ENCODE peak calls at places on chromosomes 5 and 9, in five cellular contexts. One of them, this sample, is unnamed.

GRCh38 chr5:68924490-68925145 is 169.2 kb upstream of the SLC30A5 start:
- DNase-seq in AG10803: peak; percentile 82
- DNase-seq in LNCaP clone FGC: no peak
- DNase-seq in stomach: no peak
- DNase-seq in kidney: no peak
- DNase-seq in this sample: no peak

GRCh38 chr9:120593955-120594277 is 13.9 kb upstream of the CDK5RAP2 start:
- DNase-seq in AG10803: no peak
- DNase-seq in LNCaP clone FGC: no peak
- DNase-seq in stomach: no peak
- DNase-seq in kidney: no peak
- DNase-seq in this sample: no peak

GRCh38 chr5:17379188-17379951 is 118.7 kb upstream of the TAF11L2 start:
- DNase-seq in AG10803: no peak
- DNase-seq in LNCaP clone FGC: no peak
- DNase-seq in stomach: no peak
- DNase-seq in kidney: no peak
- DNase-seq in this sample: no peak

GRCh38 chr9:137672907-137673791 is 54.3 kb downstream of the EHMT1 start:
- DNase-seq in AG10803: peak; percentile 78
- DNase-seq in LNCaP clone FGC: peak; percentile 64
- DNase-seq in stomach: peak; percentile 53
- DNase-seq in kidney: no peak
- DNase-seq in this sample: peak; percentile 32

GRCh38 chr5:173594061-173594460 is 22.4 kb downstream of the BOD1 start:
- DNase-seq in AG10803: no peak
- DNase-seq in LNCaP clone FGC: no peak
- DNase-seq in stomach: no peak
- DNase-seq in kidney: no peak
- DNase-seq in this sample: no peak

GRCh38 chr9:131530546-131530929 is 525 bp downstream of the UCK1 start:
- DNase-seq in AG10803: peak; percentile 15
- DNase-seq in LNCaP clone FGC: peak; percentile 15
- DNase-seq in stomach: peak; percentile 34
- DNase-seq in kidney: peak; percentile 87
- DNase-seq in this sample: no peak

GRCh38 chr5:150763023-150763793 is 4.4 kb upstream of the DCTN4 start:
- DNase-seq in AG10803: peak; percentile 81
- DNase-seq in LNCaP clone FGC: no peak
- DNase-seq in stomach: peak; percentile 47
- DNase-seq in kidney: peak; percentile 80
- DNase-seq in this sample: no peak

GRCh38 chr5:137415231-137415681 is 83.9 kb downstream of the SPOCK1 start:
- DNase-seq in AG10803: peak; percentile 81
- DNase-seq in LNCaP clone FGC: no peak
- DNase-seq in stomach: no peak
- DNase-seq in kidney: no peak
- DNase-seq in this sample: no peak

GRCh38 chr5:135245521-135246499 is 153.2 kb downstream of the MACROH2A1 start:
- DNase-seq in AG10803: peak; percentile 58
- DNase-seq in LNCaP clone FGC: no peak
- DNase-seq in stomach: peak; percentile 23
- DNase-seq in kidney: peak; percentile 36
- DNase-seq in this sample: no peak

GRCh38 chr5:142780871-142781270 is 10.7 kb downstream of the ARHGAP26 start:
- DNase-seq in AG10803: no peak
- DNase-seq in LNCaP clone FGC: no peak
- DNase-seq in stomach: no peak
- DNase-seq in kidney: no peak
- DNase-seq in this sample: no peak

GRCh38 chr5:31197183-31197582 is 3.7 kb downstream of the CDH6 start:
- DNase-seq in AG10803: no peak
- DNase-seq in LNCaP clone FGC: no peak
- DNase-seq in stomach: no peak
- DNase-seq in kidney: no peak
- DNase-seq in this sample: peak; percentile 65

GRCh38 chr5:173211284-173211683 is 23.7 kb downstream of the NKX2-5 start:
- DNase-seq in AG10803: no peak
- DNase-seq in LNCaP clone FGC: no peak
- DNase-seq in stomach: no peak
- DNase-seq in kidney: no peak
- DNase-seq in this sample: no peak

GRCh38 chr9:7033611-7034010 is 275.8 kb downstream of the KDM4C start:
- DNase-seq in AG10803: no peak
- DNase-seq in LNCaP clone FGC: no peak
- DNase-seq in stomach: no peak
- DNase-seq in kidney: no peak
- DNase-seq in this sample: no peak

GRCh38 chr5:150302301-150303069 is at the start of gene ARSI:
- DNase-seq in AG10803: peak; percentile 43
- DNase-seq in LNCaP clone FGC: no peak
- DNase-seq in stomach: no peak
- DNase-seq in kidney: peak; percentile 86
- DNase-seq in this sample: peak; percentile 55

GRCh38 chr5:94968507-94969095 is 316.3 kb downstream of the MCTP1 start:
- DNase-seq in AG10803: peak; percentile 69
- DNase-seq in LNCaP clone FGC: peak; percentile 66
- DNase-seq in stomach: no peak
- DNase-seq in kidney: no peak
- DNase-seq in this sample: peak; percentile 33

GRCh38 chr5:157241483-157241882 is 24.4 kb upstream of the CYFIP2 start:
- DNase-seq in AG10803: peak; percentile 48
- DNase-seq in LNCaP clone FGC: no peak
- DNase-seq in stomach: no peak
- DNase-seq in kidney: no peak
- DNase-seq in this sample: no peak

GRCh38 chr9:127833555-127833954 is 20.9 kb downstream of the ENG start:
- DNase-seq in AG10803: peak; percentile 72
- DNase-seq in LNCaP clone FGC: no peak
- DNase-seq in stomach: no peak
- DNase-seq in kidney: no peak
- DNase-seq in this sample: no peak

GRCh38 chr5:135153661-135154060 is 119.6 kb upstream of the PITX1 start:
- DNase-seq in AG10803: no peak
- DNase-seq in LNCaP clone FGC: no peak
- DNase-seq in stomach: no peak
- DNase-seq in kidney: no peak
- DNase-seq in this sample: no peak

GRCh38 chr5:66830636-66831035 is 234.4 kb downstream of the MAST4 start:
- DNase-seq in AG10803: no peak
- DNase-seq in LNCaP clone FGC: no peak
- DNase-seq in stomach: no peak
- DNase-seq in kidney: no peak
- DNase-seq in this sample: no peak

GRCh38 chr9:123866497-123866896 is 63.4 kb downstream of the DENND1A start:
- DNase-seq in AG10803: peak; percentile 42
- DNase-seq in LNCaP clone FGC: no peak
- DNase-seq in stomach: no peak
- DNase-seq in kidney: no peak
- DNase-seq in this sample: no peak
- H3K4me3 ChIP-seq in AG10803: no peak overlapping the region
- H3K4me3 ChIP-seq in LNCaP clone FGC: no peak overlapping the region
- H3K4me3 ChIP-seq in stomach: no peak overlapping the region
- H3K4me3 ChIP-seq in kidney: no peak overlapping the region
- H3K4me3 ChIP-seq in this sample: no peak overlapping the region

GRCh38 chr9:93128011-93128714 is 5.9 kb downstream of the NINJ1 start:
- DNase-seq in AG10803: no peak
- DNase-seq in LNCaP clone FGC: no peak
- DNase-seq in stomach: no peak
- DNase-seq in kidney: peak; percentile 60
- DNase-seq in this sample: no peak

GRCh38 chr9:93126151-93126781 is 7.8 kb downstream of the NINJ1 start:
- DNase-seq in AG10803: no peak
- DNase-seq in LNCaP clone FGC: no peak
- DNase-seq in stomach: no peak
- DNase-seq in kidney: peak; percentile 71
- DNase-seq in this sample: no peak

GRCh38 chr9:93128715-93129224 is 5.3 kb downstream of the NINJ1 start:
- DNase-seq in AG10803: no peak
- DNase-seq in LNCaP clone FGC: no peak
- DNase-seq in stomach: no peak
- DNase-seq in kidney: no peak
- DNase-seq in this sample: no peak

GRCh38 chr9:93126825-93127368 is 7.2 kb downstream of the NINJ1 start:
- DNase-seq in AG10803: no peak
- DNase-seq in LNCaP clone FGC: no peak
- DNase-seq in stomach: no peak
- DNase-seq in kidney: peak; percentile 90
- DNase-seq in this sample: no peak

DNA sequence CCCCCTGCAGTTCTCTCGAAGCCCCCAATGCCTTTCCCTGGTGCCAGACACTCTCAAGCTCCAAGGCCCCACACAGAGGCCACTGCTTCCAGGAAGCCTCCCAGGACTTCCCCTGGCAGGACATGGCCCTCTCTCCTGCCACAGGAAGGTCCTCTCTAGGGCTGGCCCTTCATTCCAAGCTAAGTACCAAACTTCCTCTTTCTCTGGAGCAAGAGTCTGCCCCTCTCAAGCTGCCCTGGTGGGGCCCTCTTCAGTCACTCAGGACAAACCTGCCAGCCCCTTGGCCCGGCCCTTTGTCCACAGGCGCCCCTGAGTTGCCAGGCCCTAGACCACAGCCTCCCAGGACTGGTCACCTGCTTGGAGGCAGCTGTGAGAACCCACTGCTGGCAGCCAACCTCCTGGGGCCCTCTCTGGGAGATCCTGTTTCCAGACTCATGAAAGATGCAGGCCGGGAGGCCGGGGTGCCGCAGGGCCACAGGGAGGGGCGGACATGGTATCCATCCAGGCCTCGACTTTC is 6.6 kb downstream of the NINJ1 start:
- DNase-seq in AG10803: no peak
- DNase-seq in LNCaP clone FGC: no peak
- DNase-seq in stomach: no peak
- DNase-seq in kidney: peak; percentile 81
- DNase-seq in this sample: no peak
- H3K4me3 ChIP-seq in AG10803: no peak overlapping the region
- H3K4me3 ChIP-seq in LNCaP clone FGC: no peak overlapping the region
- H3K4me3 ChIP-seq in stomach: no peak overlapping the region
- H3K4me3 ChIP-seq in kidney: no peak overlapping the region
- H3K4me3 ChIP-seq in this sample: no peak overlapping the region

DNA sequence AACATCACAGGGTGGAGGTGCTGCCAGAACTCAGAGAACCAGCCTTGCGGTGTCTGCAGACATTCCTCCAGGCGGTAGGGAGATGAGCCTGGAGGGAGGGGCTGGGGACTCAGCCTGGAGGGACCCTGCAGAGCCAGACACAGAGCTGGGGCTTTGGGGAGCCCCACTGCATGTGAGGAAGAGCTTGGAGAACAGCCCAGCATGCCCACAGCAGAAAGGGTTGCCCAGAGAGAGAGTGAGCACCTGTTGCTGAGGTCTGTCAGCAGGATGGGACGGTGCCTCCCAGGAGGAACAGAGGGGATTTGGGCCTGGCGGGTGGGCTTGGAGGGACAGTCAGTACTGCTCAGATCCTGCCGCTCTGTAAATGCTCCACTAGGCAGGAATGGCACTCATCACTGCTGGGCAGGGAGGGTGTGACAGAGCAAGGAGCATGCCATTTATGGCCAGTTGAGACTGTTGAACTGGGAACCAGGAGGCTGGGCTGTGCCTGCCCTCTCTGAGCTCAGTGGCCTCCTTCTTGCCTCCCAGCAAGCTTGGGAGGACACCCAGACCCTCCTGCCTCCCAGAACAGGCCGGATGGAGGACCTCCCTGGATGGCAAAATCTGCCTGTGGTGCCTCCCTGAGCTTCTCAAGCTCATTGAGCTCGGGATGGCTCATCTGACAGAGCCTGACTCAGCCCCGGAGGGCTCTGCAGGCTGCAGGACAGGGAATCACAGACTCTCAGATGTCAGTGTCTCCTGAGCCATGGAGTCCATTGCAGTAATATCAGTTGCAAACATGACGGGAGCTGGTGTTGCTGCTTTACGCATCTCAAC is 828 bp upstream of the HRCT1 start:
- DNase-seq in AG10803: peak; percentile 43
- DNase-seq in LNCaP clone FGC: no peak
- DNase-seq in stomach: no peak
- DNase-seq in kidney: no peak
- DNase-seq in this sample: no peak
- H3K4me3 ChIP-seq in AG10803: no peak overlapping the region
- H3K4me3 ChIP-seq in LNCaP clone FGC: no peak overlapping the region
- H3K4me3 ChIP-seq in stomach: no peak overlapping the region
- H3K4me3 ChIP-seq in kidney: peak overlapping the region; percentile 22
- H3K4me3 ChIP-seq in this sample: no peak overlapping the region

GRCh38 chr5:177403194-177403825 is 2.8 kb upstream of the PFN3 start:
- DNase-seq in AG10803: no peak
- DNase-seq in LNCaP clone FGC: no peak
- DNase-seq in stomach: peak; percentile 33
- DNase-seq in kidney: peak; percentile 78
- DNase-seq in this sample: no peak
- H3K4me3 ChIP-seq in AG10803: peak overlapping the region; percentile 64
- H3K4me3 ChIP-seq in LNCaP clone FGC: peak overlapping the region; percentile 69
- H3K4me3 ChIP-seq in stomach: peak overlapping the region; percentile 79
- H3K4me3 ChIP-seq in kidney: no peak overlapping the region
- H3K4me3 ChIP-seq in this sample: peak overlapping the region; percentile 69